ENCODE peak calls at places on chromosome 17, in six cellular contexts. F is BJ, Z is retinal pigment epithelial cell, D is psoas muscle, U is osteoblast, R is ovary. G is an unnamed sample.

GRCh38 chr17:69575346-69575761 is 160.9 kb downstream of the MAP2K6 start:
- DNase-seq in U (no peak), D (no peak), F (peak), R (no peak), Z (peak), G (no peak)

GRCh38 chr17:6426356-6427101 is 8.4 kb downstream of the AIPL1 start:
- DNase-seq in U (peak), Z (no peak), R (no peak), F (no peak), D (no peak), G (no peak)

GRCh38 chr17:61429274-61429673 is 22.9 kb upstream of the TBX4 start:
- DNase-seq in R (no peak), Z (no peak), U (no peak), F (no peak), D (no peak), G (no peak)

GRCh38 chr17:39239640-39240314 is 14.0 kb upstream of the STAC2 start:
- DNase-seq in U (peak), F (no peak), Z (no peak), R (no peak), D (no peak), G (no peak)

GRCh38 chr17:6413073-6413472 is 21.8 kb downstream of the AIPL1 start:
- DNase-seq in R (no peak), F (no peak), Z (peak), U (no peak), D (no peak), G (no peak)

GRCh38 chr17:61251939-61252865 is 147.4 kb upstream of the TBX2 start:
- DNase-seq in Z (peak), R (peak), D (peak), U (peak), F (peak), G (no peak)

GRCh38 chr17:37711113-37711512 is 33.7 kb downstream of the HNF1B start:
- DNase-seq in Z (no peak), D (no peak), R (no peak), F (no peak), U (no peak), G (no peak)

GRCh38 chr17:9644910-9645751 is at the start of gene USP43:
- DNase-seq in F (no peak), Z (no peak), R (no peak), D (peak), U (peak), G (peak)

GRCh38 chr17:28008526-28008925 is 34.0 kb upstream of the NLK start:
- DNase-seq in U (peak), F (no peak), R (no peak), D (no peak), Z (peak), G (peak)

GRCh38 chr17:6489016-6489550 is 44.8 kb downstream of the PIMREG start:
- DNase-seq in Z (no peak), U (no peak), F (no peak), R (peak), D (no peak), G (no peak)

GRCh38 chr17:38333635-38334295 is 10.0 kb downstream of the GPR179 start:
- DNase-seq in R (no peak), D (no peak), U (peak), F (no peak), Z (no peak), G (no peak)

GRCh38 chr17:39069114-39069756 is 82.2 kb downstream of the PLXDC1 start:
- DNase-seq in D (no peak), U (peak), F (no peak), R (no peak), Z (no peak), G (no peak)

GRCh38 chr17:82449136-82449882 is 1.2 kb downstream of the CYBC1 start:
- DNase-seq in R (no peak), U (peak), D (no peak), F (no peak), Z (no peak), G (no peak)

GRCh38 chr17:19538095-19539039 is 4.7 kb downstream of the SLC47A1 start:
- DNase-seq in F (no peak), U (no peak), R (no peak), Z (no peak), D (peak), G (no peak)

GRCh38 chr17:77366206-77366557 is 225.4 kb downstream of the SEC14L1 start:
- DNase-seq in F (no peak), U (peak), R (no peak), Z (no peak), D (no peak), G (no peak)

GRCh38 chr17:29504711-29505110 is 62.1 kb downstream of the ABHD15 start:
- DNase-seq in Z (no peak), D (no peak), R (no peak), F (no peak), U (no peak), G (no peak)

GRCh38 chr17:57545836-57546305 is 199.2 kb downstream of the CCDC182 start:
- DNase-seq in R (no peak), D (no peak), Z (no peak), U (no peak), F (no peak), G (no peak)

GRCh38 chr17:75524971-75525805 is at the start of gene LLGL2:
- DNase-seq in U (peak), D (peak), F (no peak), R (peak), Z (no peak), G (no peak)

GRCh38 chr17:81253358-81254131 is 14.4 kb downstream of the NDUFAF8 start:
- DNase-seq in Z (no peak), F (no peak), D (peak), U (peak), R (no peak), G (no peak)

GRCh38 chr17:56785997-56786680 is 47.6 kb downstream of the C17orf67 start:
- DNase-seq in Z (no peak), R (no peak), F (no peak), D (no peak), U (no peak), G (no peak)

GRCh38 chr17:58432806-58433573 is 15.7 kb upstream of the RNF43 start:
- DNase-seq in Z (no peak), R (no peak), D (no peak), U (no peak), F (no peak), G (no peak)

GRCh38 chr17:40062347-40063033 is at the start of gene THRA:
- DNase-seq in D (peak), U (peak), Z (no peak), R (peak), F (no peak), G (no peak)

GRCh38 chr17:76492989-76493501 is 8.2 kb downstream of the RHBDF2 start:
- DNase-seq in D (peak), Z (no peak), U (peak), R (no peak), F (no peak), G (no peak)

GRCh38 chr17:39152134-39152884 is 872 bp upstream of the PLXDC1 start:
- DNase-seq in Z (no peak), F (no peak), D (no peak), R (peak), U (peak), G (no peak)

GRCh38 chr17:4833941-4834501 is 881 bp downstream of the MINK1 start:
- DNase-seq in F (no peak), R (peak), D (no peak), Z (peak), U (peak), G (no peak)

GRCh38 chr17:3804503-3804931 is 3.5 kb upstream of the ITGAE start:
- DNase-seq in F (no peak), R (no peak), D (no peak), Z (no peak), U (peak), G (peak)

GRCh38 chr17:27540300-27541105 is 84.3 kb downstream of the KSR1 start:
- DNase-seq in D (peak), F (peak), Z (peak), U (peak), R (peak), G (peak)

GRCh38 chr17:42407289-42407836 is 15.7 kb downstream of the CAVIN1 start:
- DNase-seq in U (peak), R (peak), Z (peak), D (peak), F (no peak), G (no peak)

GRCh38 chr17:43456661-43457361 is 27.0 kb upstream of the DHX8 start:
- DNase-seq in F (no peak), D (peak), Z (no peak), U (peak), R (no peak), G (no peak)

GRCh38 chr17:45973099-45973838 is 25.8 kb upstream of the STH start:
- DNase-seq in R (no peak), Z (no peak), U (no peak), D (peak), F (no peak), G (no peak)

GRCh38 chr17:46179375-46179999 is 13.7 kb downstream of the KANSL1 start:
- DNase-seq in R (no peak), F (no peak), U (no peak), Z (no peak), D (no peak), G (no peak)

GRCh38 chr17:74340470-74341023 is 14.5 kb downstream of the KIF19 start:
- DNase-seq in R (no peak), D (no peak), F (no peak), Z (no peak), U (no peak), G (no peak)

GRCh38 chr17:34436607-34437006 is 73.6 kb upstream of the CCL1 start:
- DNase-seq in R (no peak), Z (no peak), F (no peak), D (no peak), U (no peak), G (no peak)

GRCh38 chr17:57296231-57296630 is 39.9 kb downstream of the MSI2 start:
- DNase-seq in Z (no peak), F (no peak), U (no peak), D (no peak), R (no peak), G (no peak)

GRCh38 chr17:1108810-1109605 is 70.8 kb downstream of the ABR start:
- DNase-seq in R (peak), F (no peak), Z (no peak), U (peak), D (peak), G (no peak)

GRCh38 chr17:78853926-78854394 is 13.3 kb upstream of the USP36 start:
- DNase-seq in Z (no peak), F (no peak), D (no peak), R (no peak), U (no peak), G (no peak)

GRCh38 chr17:78854508-78854907 is 13.9 kb upstream of the USP36 start:
- DNase-seq in Z (no peak), F (no peak), R (no peak), D (no peak), U (peak), G (no peak)

GRCh38 chr17:78849026-78849425 is 8.4 kb upstream of the USP36 start:
- DNase-seq in R (no peak), Z (no peak), F (no peak), U (peak), D (no peak), G (no peak)

GRCh38 chr17:78855561-78856165 is 15.0 kb upstream of the USP36 start:
- DNase-seq in U (peak), Z (no peak), R (peak), D (no peak), F (no peak), G (no peak)

GRCh38 chr17:78852709-78853111 is 12.1 kb upstream of the USP36 start:
- DNase-seq in Z (no peak), U (peak), D (no peak), F (no peak), R (no peak), G (no peak)
- TF ChIP-seq CTCF in Z (peak), U (peak), D (no peak), F (no peak), R (no peak), G (peak)

GRCh38 chr17:68080411-68081150 is 45.0 kb downstream of the KPNA2 start:
- DNase-seq in D (no peak), Z (no peak), U (no peak), F (no peak), R (no peak), G (no peak)

GRCh38 chr17:68087851-68088250 is 52.3 kb downstream of the KPNA2 start:
- DNase-seq in R (no peak), F (no peak), Z (no peak), U (no peak), D (no peak), G (no peak)

GRCh38 chr17:68089881-68090280 is 54.3 kb downstream of the KPNA2 start:
- DNase-seq in Z (no peak), F (no peak), R (no peak), U (peak), D (no peak), G (no peak)

GRCh38 chr17:68085751-68086445 is 50.4 kb downstream of the KPNA2 start:
- DNase-seq in R (no peak), F (no peak), Z (no peak), D (no peak), U (no peak), G (no peak)
- TF ChIP-seq CTCF in R (no peak), F (no peak), Z (no peak), D (no peak), U (no peak), G (no peak)

GRCh38 chr17:14559720-14560119 is 258.8 kb downstream of the HS3ST3B1 start:
- DNase-seq in R (no peak), F (no peak), U (no peak), Z (no peak), D (no peak), G (no peak)

GRCh38 chr17:14559220-14559619 is 258.3 kb downstream of the HS3ST3B1 start:
- DNase-seq in F (no peak), U (no peak), D (no peak), Z (no peak), R (no peak), G (no peak)

GRCh38 chr17:14557482-14557881 is 256.6 kb downstream of the HS3ST3B1 start:
- DNase-seq in Z (no peak), R (no peak), D (no peak), F (no peak), U (no peak), G (no peak)

GRCh38 chr17:14552311-14552710 is 251.4 kb downstream of the HS3ST3B1 start:
- DNase-seq in U (no peak), F (no peak), Z (no peak), D (no peak), R (no peak), G (no peak)

GRCh38 chr17:14553847-14554246 is 253.0 kb downstream of the HS3ST3B1 start:
- DNase-seq in F (no peak), D (no peak), R (no peak), U (no peak), Z (no peak), G (no peak)
- TF ChIP-seq CTCF in F (no peak), D (no peak), R (no peak), U (no peak), Z (no peak), G (no peak)

GRCh38 chr17:71398706-71399620 is 721.9 kb upstream of the SOX9 start:
- DNase-seq in U (no peak), Z (no peak), D (no peak), R (no peak), F (no peak), G (no peak)
- TF ChIP-seq CTCF in U (no peak), Z (no peak), D (no peak), R (no peak), F (no peak), G (no peak)

GRCh38 chr17:72603346-72604242 is 482.8 kb downstream of the SOX9 start:
- DNase-seq in F (no peak), U (no peak), Z (no peak), R (no peak), D (no peak), G (peak)

GRCh38 chr17:72605543-72605942 is 484.7 kb downstream of the SOX9 start:
- DNase-seq in U (no peak), R (no peak), Z (no peak), F (no peak), D (no peak), G (no peak)

GRCh38 chr17:72600934-72601333 is 480.1 kb downstream of the SOX9 start:
- DNase-seq in R (no peak), U (peak), D (no peak), Z (peak), F (no peak), G (no peak)

GRCh38 chr17:72604518-72604917 is 483.7 kb downstream of the SOX9 start:
- DNase-seq in Z (no peak), F (no peak), D (no peak), R (no peak), U (no peak), G (no peak)

DNA sequence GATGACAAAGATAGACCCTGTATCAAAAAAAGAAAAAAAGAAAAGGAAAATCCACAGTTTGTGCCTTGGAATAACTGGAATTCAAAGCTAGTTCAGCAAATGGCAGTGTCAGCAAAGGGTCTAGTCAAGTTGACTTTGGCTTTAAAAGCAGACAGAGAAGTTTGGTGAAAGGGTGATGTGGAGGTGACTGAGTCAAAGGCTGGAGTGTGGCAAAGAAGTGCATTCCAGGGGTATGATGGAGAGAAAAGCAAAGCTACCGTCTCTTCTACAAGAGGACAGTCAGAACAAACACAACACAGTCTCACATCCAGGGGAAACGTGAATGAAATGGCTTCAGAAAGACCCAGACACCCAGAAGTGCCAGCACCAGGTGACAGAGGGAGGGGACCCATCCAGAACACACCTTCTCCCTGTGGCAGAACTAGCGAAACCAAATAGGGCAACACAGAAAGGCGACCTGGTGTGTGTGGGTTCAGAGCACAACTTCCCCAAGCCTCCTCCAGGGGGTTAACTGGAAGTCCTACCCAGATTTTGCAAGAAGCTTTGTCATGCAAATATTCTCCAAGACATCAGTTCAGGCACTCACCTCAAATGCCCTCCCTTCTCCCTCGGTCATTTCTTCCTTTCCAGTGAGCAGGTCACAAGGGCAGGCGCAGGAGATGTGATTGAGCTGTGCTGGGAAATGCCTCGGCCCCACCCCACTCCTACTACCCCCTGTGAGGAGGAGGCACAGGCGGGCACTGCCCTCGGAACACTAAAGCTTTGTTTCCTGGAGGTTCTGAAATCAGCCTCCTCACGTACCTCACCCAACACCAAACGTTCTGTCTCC is 481.9 kb downstream of the SOX9 start:
- DNase-seq in F (no peak), R (no peak), Z (peak), U (peak), D (no peak), G (peak)
- TF ChIP-seq CTCF in F (peak), R (no peak), Z (peak), U (peak), D (no peak), G (peak)

GRCh38 chr17:79935845-79936470 is 96.7 kb upstream of the CBX4 start:
- DNase-seq in F (no peak), Z (no peak), D (no peak), R (no peak), U (peak), G (no peak)

GRCh38 chr17:79935197-79935844 is 96.1 kb upstream of the CBX4 start:
- DNase-seq in Z (no peak), R (no peak), D (no peak), F (no peak), U (peak), G (no peak)

GRCh38 chr17:79937435-79937870 is 98.2 kb upstream of the CBX4 start:
- DNase-seq in R (no peak), D (no peak), Z (no peak), U (peak), F (no peak), G (no peak)

GRCh38 chr17:79937981-79938695 is 97.5 kb downstream of the TBC1D16 start:
- DNase-seq in Z (no peak), D (no peak), R (no peak), F (no peak), U (peak), G (no peak)

GRCh38 chr17:79936661-79937434 is 97.6 kb upstream of the CBX4 start:
- DNase-seq in Z (no peak), R (no peak), U (peak), D (no peak), F (no peak), G (no peak)
- TF ChIP-seq CTCF in Z (no peak), R (no peak), U (no peak), D (no peak), F (no peak), G (no peak)

G was measured in epithelial cell of proximal tubule.